ENCODE peak calls at places on chromosomes 7 and 10, in eight cellular contexts. R, Y, Z, H, P, J, L and W are unnamed samples.

GRCh38 chr10:15225511-15225910 is 57.0 kb upstream of the NMT2 start:
- DNase-seq in R (no peak), Y (no peak), Z (no peak), H (no peak), P (no peak), J (no peak), L (no peak), W (no peak)

GRCh38 chr7:919924-920341 is 34.5 kb downstream of the ADAP1 start:
- DNase-seq in R (no peak), Y (no peak), Z (no peak), H (no peak), P (no peak), J (no peak), L (no peak), W (no peak)

GRCh38 chr7:83519240-83519639 is 129.7 kb downstream of the SEMA3E start:
- DNase-seq in R (no peak), Y (no peak), Z (no peak), H (no peak), P (no peak), J (no peak), L (no peak), W (no peak)

GRCh38 chr10:121084675-121085070 is 233.5 kb downstream of the WDR11 start:
- DNase-seq in R (no peak), Y (no peak), Z (no peak), H (no peak), P (no peak), J (no peak), L (no peak), W (no peak)

GRCh38 chr10:67790534-67791408 is 47.2 kb downstream of the DNAJC12 start:
- DNase-seq in R (peak), Y (peak), Z (peak), H (no peak), P (no peak), J (no peak), L (peak), W (no peak)

GRCh38 chr7:148809856-148810255 is 74.2 kb downstream of the EZH2 start:
- DNase-seq in R (no peak), Y (no peak), Z (no peak), H (no peak), P (no peak), J (no peak), L (no peak), W (no peak)

GRCh38 chr7:1854521-1855395 is 184.7 kb downstream of the ELFN1 start:
- DNase-seq in R (no peak), Y (peak), Z (peak), H (no peak), P (no peak), J (peak), L (no peak), W (no peak)

GRCh38 chr10:125482108-125482507 is 200.9 kb downstream of the TEX36 start:
- DNase-seq in R (no peak), Y (no peak), Z (no peak), H (no peak), P (no peak), J (no peak), L (no peak), W (no peak)